ENCODE peak calls at places on chromosomes 5 and 9, in six cellular contexts. V is astrocyte of the spinal cord; U is GM13977; C is activated CD4-positive, alpha-beta T cell treated with anti-CD3 and anti-CD28 coated beads, Interleukin-2, amount 50 U/mL, for 48 hours; Y is hypothalamus; E is suprapubic skin. T is an unnamed sample.
A peak's percentile ranks its signal among the peaks of the same experiment; 100 is the strongest.

GRCh38 chr9:126953089-126953809 is 38.7 kb downstream of the RALGPS1 start:
- DNase-seq in V (peak; percentile 47), U (no peak), C (no peak), Y (no peak), E (no peak), T (no peak)

GRCh38 chr9:135697226-135697625 is 2.1 kb downstream of the SOHLH1 start:
- DNase-seq in V (no peak), U (no peak), C (no peak), Y (no peak), E (no peak), T (no peak)

GRCh38 chr5:115583474-115583873 is 18.8 kb downstream of the TICAM2 start:
- DNase-seq in V (peak; percentile 88), U (no peak), C (no peak), Y (no peak), E (no peak), T (no peak)

GRCh38 chr9:116978155-116978554 is 291.1 kb downstream of the TRIM32 start:
- DNase-seq in V (no peak), U (no peak), C (no peak), Y (no peak), E (no peak), T (peak; percentile 68)

GRCh38 chr5:173645897-173646574 is 29.6 kb upstream of the BOD1 start:
- DNase-seq in V (no peak), U (no peak), C (no peak), Y (no peak), E (no peak), T (no peak)

GRCh38 chr5:11251242-11251641 is 490.2 kb upstream of the DAP start:
- DNase-seq in V (peak; percentile 41), U (no peak), C (no peak), Y (no peak), E (no peak), T (peak; percentile 89)

GRCh38 chr9:137494550-137495351 is 35.6 kb upstream of the NSMF start:
- DNase-seq in V (no peak), U (no peak), C (no peak), Y (no peak), E (no peak), T (no peak)

GRCh38 chr9:112265391-112265790 is 68.0 kb downstream of the PTBP3 start:
- DNase-seq in V (no peak), U (no peak), C (no peak), Y (no peak), E (no peak), T (no peak)

GRCh38 chr5:132134384-132134783 is 60.8 kb downstream of the CSF2 start:
- DNase-seq in V (peak; percentile 43), U (no peak), C (no peak), Y (no peak), E (no peak), T (peak; percentile 48)

T was measured in bronchial epithelial cell.